ENCODE peak calls at places on chromosomes 2 and 18, in eight cellular contexts. G is thyroid gland, D is fibroblast of lung, E is IMR-90, V is adrenal gland, R is osteoblast, C is A673, J is stomach. A is an unnamed sample.

GRCh38 chr2:172084734-172085459 is 410 bp upstream of the DLX1 start:
- DNase-seq in V (peak), D (peak), J (peak), C (peak), R (peak), E (peak), G (peak), A (no peak)

GRCh38 chr18:56515522-56515921 is 122.9 kb downstream of the TXNL1 start:
- DNase-seq in C (no peak), V (peak), R (no peak), D (no peak), J (no peak), G (no peak), E (no peak), A (no peak)

GRCh38 chr2:71858056-71858455 is 289.6 kb downstream of the CYP26B1 start:
- DNase-seq in R (no peak), V (no peak), J (no peak), E (no peak), G (no peak), C (no peak), D (no peak), A (no peak)

GRCh38 chr2:40101076-40101688 is 322.1 kb upstream of the THUMPD2 start:
- DNase-seq in C (no peak), G (no peak), D (peak), V (no peak), E (peak), J (no peak), R (no peak), A (no peak)

GRCh38 chr2:162041465-162041864 is 32.5 kb downstream of the DPP4 start:
- DNase-seq in D (no peak), R (no peak), J (no peak), V (no peak), C (no peak), G (no peak), E (no peak), A (no peak)

GRCh38 chr2:105929506-105929905 is 184.8 kb downstream of the NCK2 start:
- DNase-seq in V (peak), J (peak), C (no peak), D (peak), G (peak), R (no peak), E (no peak), A (peak)

GRCh38 chr2:219309278-219309677 is at the start of gene PTPRN:
- DNase-seq in E (peak), G (no peak), D (peak), C (peak), J (no peak), V (no peak), R (no peak), A (no peak)

GRCh38 chr2:6917761-6918421 is 679 bp downstream of the RNF144A start:
- DNase-seq in J (no peak), C (no peak), V (no peak), R (peak), E (no peak), D (no peak), G (peak), A (no peak)

GRCh38 chr18:61333746-61334490 is 688 bp downstream of the CDH20 start:
- DNase-seq in E (no peak), G (no peak), J (no peak), D (peak), C (peak), V (no peak), R (peak), A (no peak)

GRCh38 chr2:101307950-101308431 is 510 bp downstream of the RNF149 start:
- DNase-seq in G (peak), D (no peak), C (peak), J (no peak), E (no peak), R (no peak), V (peak), A (no peak)

GRCh38 chr2:25323042-25323514 is 18.6 kb downstream of the DNMT3A start:
- DNase-seq in G (no peak), E (peak), C (no peak), J (no peak), V (no peak), D (peak), R (no peak), A (peak)

GRCh38 chr2:174633621-174633927 is 36.0 kb upstream of the WIPF1 start:
- DNase-seq in C (no peak), G (peak), R (no peak), J (no peak), E (no peak), D (no peak), V (no peak), A (no peak)

GRCh38 chr18:10193446-10193845 is 261.0 kb upstream of the APCDD1 start:
- DNase-seq in R (no peak), V (no peak), C (no peak), E (no peak), J (no peak), G (no peak), D (peak), A (no peak)

DNA sequence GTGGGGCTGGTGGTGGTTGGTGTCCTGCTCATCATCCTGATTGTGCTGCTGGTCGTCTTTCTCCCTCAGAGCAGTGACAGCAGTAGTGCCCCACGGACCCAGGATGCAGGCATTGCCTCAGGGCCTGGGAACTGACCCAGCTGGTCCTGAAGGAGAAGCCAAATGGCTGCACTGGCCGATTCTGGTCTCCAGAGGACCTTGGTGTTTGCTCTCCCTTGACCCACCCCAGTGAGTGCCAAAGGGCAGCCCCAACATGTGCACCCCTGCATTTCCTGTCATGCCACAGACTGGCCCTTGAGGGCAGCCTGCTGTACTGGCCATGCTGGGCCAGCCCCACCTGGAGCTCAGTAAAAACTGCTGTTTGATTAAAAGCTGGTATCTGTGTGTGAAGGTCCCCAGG is 2.5 kb upstream of the RNF181 start:
- DNase-seq in J (no peak), D (no peak), V (no peak), R (no peak), E (no peak), G (no peak), C (no peak), A (no peak)
- H3K27ac ChIP-seq in J (peak), D (no peak), V (no peak), R (no peak), E (no peak), G (no peak), C (no peak), A (no peak)

DNA sequence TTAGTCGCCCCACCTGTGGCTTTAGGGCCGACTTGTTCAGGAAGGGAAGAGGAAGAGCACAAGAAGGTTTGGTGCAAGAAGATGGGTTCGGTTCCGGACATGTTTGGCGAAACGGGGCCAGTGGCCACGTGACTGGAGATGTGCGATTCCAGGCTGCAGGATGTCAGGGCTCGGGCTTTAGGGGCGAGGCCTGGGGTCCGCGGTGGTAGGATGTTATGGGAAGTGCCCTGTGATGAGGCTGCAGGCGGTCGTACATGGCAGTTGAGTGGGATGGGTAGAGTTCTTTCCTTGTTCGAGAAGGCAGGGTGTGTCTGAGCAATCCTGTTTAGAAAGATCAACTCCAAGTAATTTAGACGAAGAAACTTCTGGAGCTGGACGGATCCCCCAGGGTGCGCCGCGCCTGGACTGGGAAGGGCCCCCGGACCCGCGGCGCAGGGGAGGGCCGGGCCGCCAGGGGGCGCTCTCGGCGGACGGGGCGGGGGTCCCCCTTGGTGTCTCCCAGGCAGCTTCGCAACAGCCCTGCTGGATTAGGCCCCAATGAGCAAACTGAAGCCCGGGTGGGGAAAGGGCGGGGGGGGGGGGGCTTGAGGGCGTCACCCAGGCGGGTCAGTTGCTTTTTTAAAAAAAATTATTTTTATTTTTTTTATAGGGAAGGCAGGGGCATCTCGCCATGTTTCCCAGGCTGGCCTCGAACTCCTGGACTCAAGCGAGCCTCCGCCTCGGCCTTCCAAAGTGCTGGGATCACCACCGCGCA is 17.2 kb upstream of the SDC1 start:
- DNase-seq in R (peak), J (no peak), E (no peak), G (no peak), C (no peak), D (no peak), V (no peak), A (peak)
- TF ChIP-seq CTCF in R (peak), J (no peak), E (peak), G (no peak), C (peak), D (peak), V (no peak), A (peak)

GRCh38 chr2:181440336-181440735 is 16.9 kb upstream of the ITGA4 start:
- DNase-seq in R (no peak), G (no peak), C (no peak), D (no peak), J (no peak), V (no peak), E (no peak), A (no peak)
- H3K4me3 ChIP-seq in R (no peak), G (no peak), C (no peak), D (no peak), J (no peak), V (no peak), E (no peak), A (no peak)

GRCh38 chr2:238854699-238855111 is 6.8 kb downstream of the TWIST2 start:
- DNase-seq in E (no peak), G (no peak), J (no peak), D (no peak), C (no peak), R (no peak), V (no peak), A (no peak)
- H3K27ac ChIP-seq in E (no peak), G (no peak), J (peak), D (peak), C (no peak), R (no peak), V (no peak), A (no peak)

GRCh38 chr2:110679337-110679707 is 1.5 kb upstream of the BUB1 start:
- DNase-seq in V (peak), R (no peak), J (no peak), G (no peak), E (no peak), D (peak), C (no peak), A (no peak)
- TF ChIP-seq CTCF in V (no peak), R (peak), J (no peak), G (no peak), E (peak), D (no peak), C (no peak), A (no peak)

GRCh38 chr2:29013046-29013780 is 32.1 kb downstream of the TOGARAM2 start:
- DNase-seq in D (no peak), C (peak), V (no peak), G (no peak), E (peak), J (no peak), R (no peak), A (no peak)

GRCh38 chr2:29014811-29015414 is 33.8 kb downstream of the TOGARAM2 start:
- DNase-seq in D (peak), E (peak), V (peak), G (peak), C (peak), J (peak), R (peak), A (peak)

GRCh38 chr2:29015701-29016470 is 34.8 kb downstream of the TOGARAM2 start:
- DNase-seq in E (no peak), D (no peak), R (no peak), G (no peak), C (no peak), V (no peak), J (no peak), A (no peak)

GRCh38 chr2:29012211-29012681 is 31.1 kb downstream of the TOGARAM2 start:
- DNase-seq in J (peak), C (no peak), R (peak), G (peak), E (no peak), D (no peak), V (peak), A (peak)

DNA sequence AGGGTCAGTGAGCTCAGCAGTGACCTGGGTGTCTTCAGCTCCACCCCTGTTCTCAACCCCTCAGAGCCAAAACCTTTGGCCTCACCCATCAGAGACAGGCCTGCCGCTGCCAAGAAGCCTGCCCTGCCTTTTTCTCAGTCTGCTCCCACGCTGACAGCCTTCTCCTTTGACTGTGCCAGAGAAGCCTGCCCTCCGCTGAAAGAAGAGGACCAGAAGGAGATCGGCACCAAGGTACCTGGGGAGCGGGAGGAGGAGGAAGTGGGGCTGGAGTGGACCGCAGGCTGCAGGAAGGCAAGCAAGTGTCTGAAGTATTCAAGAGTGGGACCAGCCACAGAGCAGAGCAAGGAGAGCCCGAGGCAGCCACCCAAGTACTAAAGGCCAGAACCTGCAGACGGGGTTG is 33.2 kb downstream of the TOGARAM2 start:
- DNase-seq in E (no peak), C (no peak), R (no peak), G (no peak), V (no peak), D (no peak), J (no peak), A (no peak)
- H3K4me3 ChIP-seq in E (no peak), C (no peak), R (no peak), G (no peak), V (no peak), D (no peak), J (no peak), A (peak)

GRCh38 chr18:80250740-80251364 is 3.5 kb upstream of the PARD6G start:
- DNase-seq in D (no peak), R (no peak), E (no peak), G (no peak), J (no peak), C (no peak), V (no peak), A (no peak)

GRCh38 chr18:80247403-80247916 is at the start of gene PARD6G:
- DNase-seq in E (peak), D (peak), C (peak), V (peak), J (peak), R (peak), G (peak), A (peak)

GRCh38 chr18:80251700-80252099 is 4.4 kb upstream of the PARD6G start:
- DNase-seq in J (no peak), D (no peak), E (no peak), V (no peak), C (no peak), G (no peak), R (peak), A (no peak)

GRCh38 chr18:80246656-80247402 is 485 bp downstream of the PARD6G start:
- DNase-seq in D (peak), R (peak), V (peak), J (no peak), G (peak), C (peak), E (no peak), A (no peak)

DNA sequence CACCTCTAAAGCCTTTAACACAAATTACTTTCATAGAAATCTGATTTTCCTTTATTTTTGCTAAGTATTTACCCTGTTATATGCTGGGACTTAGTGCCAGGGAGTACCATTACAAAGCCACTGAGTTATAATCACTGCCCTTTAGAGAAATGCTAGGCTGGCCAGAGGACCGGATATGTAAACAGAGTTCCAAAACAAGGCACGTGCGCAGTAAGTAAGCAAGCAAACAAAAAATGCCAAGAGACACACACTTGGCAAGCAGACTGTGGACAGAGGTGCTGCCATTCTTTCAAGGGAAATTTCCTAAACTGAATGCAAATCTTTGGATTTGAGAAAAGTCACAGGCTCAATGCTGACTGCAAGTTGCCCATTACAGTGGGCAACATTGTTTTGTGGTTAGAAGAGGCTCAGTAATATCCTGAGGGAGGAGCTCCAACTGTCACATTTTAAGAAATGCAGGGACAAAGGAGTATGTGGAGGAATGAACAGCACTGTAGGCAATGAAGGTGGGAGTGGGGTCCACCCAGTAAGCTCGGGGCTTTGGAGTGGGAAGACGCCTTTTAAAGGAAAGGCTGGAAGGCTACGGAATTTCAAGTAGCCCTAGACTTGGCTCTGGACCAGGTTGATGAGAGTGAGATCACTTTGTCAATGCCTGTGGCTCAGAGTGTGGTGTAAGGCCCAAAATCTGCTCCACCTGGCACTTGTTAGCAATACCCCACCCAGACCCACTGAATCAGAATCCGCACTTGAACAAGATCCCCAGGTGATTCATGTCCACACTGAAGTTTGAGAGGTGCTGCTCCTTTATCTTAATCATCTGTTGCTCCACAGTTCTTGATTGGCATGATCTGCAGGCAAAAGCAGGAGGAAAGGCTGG is 2.1 kb upstream of the PARD6G start:
- DNase-seq in R (peak), V (no peak), E (peak), G (peak), C (no peak), D (peak), J (no peak), A (no peak)
- H3K27ac ChIP-seq in R (no peak), V (no peak), E (no peak), G (peak), C (no peak), D (no peak), J (no peak), A (no peak)

GRCh38 chr2:236237468-236238190 is 26.6 kb downstream of the ASB18 start:
- DNase-seq in E (no peak), R (peak), G (no peak), J (no peak), V (no peak), D (no peak), C (no peak), A (no peak)

GRCh38 chr2:236239276-236240065 is 24.7 kb downstream of the ASB18 start:
- DNase-seq in R (peak), C (no peak), E (no peak), J (no peak), G (no peak), D (no peak), V (no peak), A (no peak)

GRCh38 chr2:236240228-236240990 is 23.8 kb downstream of the ASB18 start:
- DNase-seq in E (peak), V (no peak), J (no peak), C (no peak), G (no peak), D (peak), R (peak), A (no peak)

GRCh38 chr2:236238756-236239155 is 25.4 kb downstream of the ASB18 start:
- DNase-seq in E (no peak), V (no peak), R (no peak), C (no peak), G (no peak), D (no peak), J (no peak), A (no peak)

DNA sequence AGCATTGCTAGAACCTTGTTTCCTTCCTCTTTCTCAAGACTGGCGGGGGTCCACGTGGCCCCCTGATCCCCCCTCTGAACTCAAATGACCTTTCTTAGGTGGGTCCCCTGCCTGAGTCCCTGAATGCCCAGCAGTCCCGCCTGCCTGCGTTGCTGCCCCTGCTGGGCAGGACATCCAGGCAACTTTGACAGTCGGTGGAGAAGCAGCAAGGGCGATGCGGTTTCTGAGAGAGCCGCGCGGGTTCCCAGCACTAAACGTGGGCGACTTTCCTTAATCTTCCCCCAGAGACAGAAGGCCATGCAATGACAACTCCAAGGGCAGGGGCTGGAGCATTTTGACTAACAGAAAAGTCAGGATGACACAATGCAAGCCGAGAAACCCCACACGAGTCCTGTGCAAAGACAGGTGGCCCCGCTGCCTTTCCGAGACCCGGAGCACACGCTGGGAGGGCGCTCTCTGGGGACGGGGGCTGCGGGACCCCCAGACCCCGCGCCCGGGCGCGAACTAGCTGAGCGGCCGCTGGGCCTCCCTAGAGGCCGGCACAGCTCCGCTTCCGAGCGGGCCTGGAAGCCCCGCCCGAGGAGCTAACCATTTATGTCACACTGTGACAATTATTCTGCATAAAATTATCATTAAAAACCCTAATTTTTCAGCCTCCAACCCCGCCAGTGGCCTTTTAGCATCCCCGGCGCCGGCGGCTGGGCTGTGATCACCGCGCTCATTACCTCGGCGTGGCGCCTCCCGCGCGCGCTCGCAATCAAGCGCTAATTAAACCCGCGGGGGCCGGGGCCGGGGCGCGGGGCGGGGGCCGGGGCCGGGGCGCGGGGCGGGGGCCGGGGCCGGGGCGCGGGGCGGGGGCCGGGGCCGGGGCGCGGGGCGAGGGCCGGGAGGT is 27.4 kb downstream of the ASB18 start:
- DNase-seq in C (no peak), E (no peak), G (no peak), V (no peak), D (no peak), R (peak), J (no peak), A (no peak)
- TF ChIP-seq CTCF in C (no peak), E (no peak), G (no peak), V (no peak), D (no peak), R (no peak), J (no peak), A (no peak)

A was measured in CD8-positive, alpha-beta T cell.